ENCODE peak calls at places on chromosomes 4 and X, in ten cellular contexts. B is NB4; Y is A549; F is fibroblast of mammary gland; K is right lobe of liver; T is right atrium auricular region; H is heart left ventricle; X is CD8-positive, alpha-beta memory T cell; N is heart right ventricle; Q is fibroblast of lung. M is an unnamed sample.

GRCh38 chr4:52015366-52015765 is 4.8 kb downstream of the LRRC66 start:
- DNase-seq in K (no peak), Q (peak), B (peak), N (no peak), Y (no peak), F (no peak), X (no peak), H (no peak), T (no peak), M (no peak)

GRCh38 chrX:45295587-45295986 is 94.9 kb upstream of the DIPK2B start:
- DNase-seq in T (no peak), K (no peak), H (no peak), F (peak), X (no peak), B (peak), Q (peak), Y (no peak), N (no peak), M (no peak)

GRCh38 chr4:53189011-53189410 is 176.8 kb downstream of the SCFD2 start:
- DNase-seq in N (no peak), F (peak), B (no peak), T (no peak), X (no peak), Y (no peak), H (no peak), K (no peak), Q (peak), M (no peak)

GRCh38 chr4:8104491-8105302 is 53.9 kb downstream of the ABLIM2 start:
- DNase-seq in N (no peak), T (no peak), H (no peak), B (no peak), Q (no peak), K (no peak), F (no peak), Y (no peak), X (no peak), M (no peak)

GRCh38 chrX:123851010-123851409 is 8.8 kb upstream of the XIAP start:
- DNase-seq in K (no peak), Q (no peak), N (no peak), Y (no peak), B (peak), T (no peak), X (no peak), F (no peak), H (no peak), M (no peak)

GRCh38 chrX:95156566-95156965 is 1482.6 kb downstream of the FAM133A start:
- DNase-seq in F (no peak), B (no peak), N (no peak), X (no peak), Q (no peak), H (no peak), T (no peak), K (no peak), Y (no peak), M (no peak)

GRCh38 chr4:72365016-72365415 is 204.0 kb downstream of the ADAMTS3 start:
- DNase-seq in Q (no peak), B (no peak), T (no peak), N (no peak), H (no peak), X (no peak), F (no peak), Y (no peak), K (no peak), M (no peak)

GRCh38 chr4:71239365-71239764 is 99.5 kb upstream of the SLC4A4 start:
- DNase-seq in K (no peak), N (no peak), Y (no peak), X (no peak), Q (peak), H (no peak), T (no peak), F (peak), B (no peak), M (no peak)

GRCh38 chr4:153684182-153685073 is at the start of gene TLR2:
- DNase-seq in Q (peak), H (peak), F (peak), T (peak), K (peak), Y (peak), B (peak), N (peak), X (peak), M (no peak)

GRCh38 chrX:16528620-16529019 is 121.3 kb upstream of the S100G start:
- DNase-seq in T (no peak), N (no peak), Y (no peak), F (no peak), X (peak), H (no peak), Q (no peak), K (no peak), B (no peak), M (no peak)

GRCh38 chr4:184472540-184473264 is 1.6 kb downstream of the IRF2 start:
- DNase-seq in Q (peak), F (peak), N (peak), B (peak), T (peak), X (peak), K (peak), H (peak), Y (peak), M (peak)

GRCh38 chr4:80069837-80070788 is 2.9 kb downstream of the ANTXR2 start:
- DNase-seq in F (peak), Y (no peak), K (no peak), X (no peak), B (no peak), H (no peak), N (no peak), Q (peak), T (no peak), M (no peak)

GRCh38 chrX:22118161-22118830 is 86.2 kb downstream of the PHEX start:
- DNase-seq in B (no peak), X (no peak), Y (peak), F (no peak), N (no peak), T (no peak), H (no peak), Q (no peak), K (no peak), M (no peak)

GRCh38 chr4:67714248-67714583 is 13.3 kb upstream of the UBA6 start:
- DNase-seq in H (no peak), F (no peak), K (no peak), Q (no peak), T (no peak), N (no peak), B (no peak), Y (no peak), X (no peak), M (no peak)

GRCh38 chrX:39017062-39017461 is 215.8 kb downstream of the MID1IP1 start:
- DNase-seq in Y (no peak), X (no peak), F (no peak), H (no peak), K (peak), Q (no peak), N (no peak), T (no peak), B (no peak), M (no peak)

GRCh38 chr4:137129471-137130244 is 402.6 kb downstream of the PCDH18 start:
- DNase-seq in T (no peak), H (no peak), F (peak), N (no peak), Y (no peak), Q (peak), B (no peak), X (no peak), K (no peak), M (no peak)

GRCh38 chrX:13250831-13251612 is 68.8 kb downstream of the ATXN3L start:
- DNase-seq in N (no peak), X (no peak), B (peak), Y (no peak), Q (peak), F (peak), H (peak), K (no peak), T (peak), M (no peak)

GRCh38 chr4:42638993-42639392 is 17.9 kb downstream of the ATP8A1 start:
- DNase-seq in N (no peak), Q (no peak), Y (no peak), H (no peak), T (no peak), X (no peak), B (peak), K (no peak), F (no peak), M (peak)

GRCh38 chr4:26204249-26204825 is 116.5 kb upstream of the RBPJ start:
- DNase-seq in B (peak), F (no peak), H (peak), Y (no peak), Q (no peak), K (no peak), T (no peak), N (no peak), X (peak), M (no peak)

GRCh38 chr4:23333556-23333945 is 556.3 kb downstream of the PPARGC1A start:
- DNase-seq in H (no peak), N (no peak), K (no peak), F (peak), Q (peak), X (no peak), Y (no peak), B (no peak), T (no peak), M (no peak)

GRCh38 chrX:133323450-133323849 is 91.8 kb downstream of the GPC4 start:
- DNase-seq in N (no peak), B (no peak), H (no peak), Q (no peak), F (no peak), T (no peak), X (no peak), K (no peak), Y (no peak), M (no peak)

DNA sequence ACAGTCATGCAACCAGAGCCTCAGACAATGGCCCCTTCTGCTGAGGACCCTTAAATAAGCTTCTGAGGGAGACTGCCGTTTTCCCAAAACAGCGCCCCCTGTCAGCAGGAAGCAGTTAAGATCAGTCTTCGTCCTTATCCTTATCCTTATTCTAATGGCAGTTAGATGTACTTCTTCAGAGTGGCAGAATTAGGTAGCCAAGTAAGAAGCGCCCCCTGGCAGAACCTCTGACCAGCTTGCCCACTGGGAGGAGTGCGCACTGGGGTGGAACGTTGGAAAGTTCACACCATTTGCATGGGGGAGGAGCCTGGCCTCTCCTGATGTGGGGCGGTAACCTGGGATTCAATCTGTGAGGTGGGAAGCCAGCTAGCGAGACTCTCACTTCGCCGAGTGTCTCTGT is 133.6 kb upstream of the QRFPR start:
- DNase-seq in B (no peak), H (no peak), Y (no peak), X (no peak), T (no peak), Q (no peak), F (no peak), N (no peak), K (no peak), M (no peak)
- H3K4me3 ChIP-seq in B (no peak), H (no peak), Y (no peak), X (no peak), T (no peak), Q (no peak), F (no peak), N (no peak), K (no peak), M (no peak)

GRCh38 chrX:86002076-86002896 is 45.1 kb downstream of the CHM start:
- DNase-seq in T (no peak), F (peak), Q (peak), N (peak), X (no peak), Y (no peak), B (peak), K (no peak), H (no peak), M (no peak)
- H3K4me3 ChIP-seq in T (no peak), F (no peak), Q (no peak), N (no peak), X (no peak), Y (no peak), B (no peak), K (no peak), H (no peak), M (no peak)

DNA sequence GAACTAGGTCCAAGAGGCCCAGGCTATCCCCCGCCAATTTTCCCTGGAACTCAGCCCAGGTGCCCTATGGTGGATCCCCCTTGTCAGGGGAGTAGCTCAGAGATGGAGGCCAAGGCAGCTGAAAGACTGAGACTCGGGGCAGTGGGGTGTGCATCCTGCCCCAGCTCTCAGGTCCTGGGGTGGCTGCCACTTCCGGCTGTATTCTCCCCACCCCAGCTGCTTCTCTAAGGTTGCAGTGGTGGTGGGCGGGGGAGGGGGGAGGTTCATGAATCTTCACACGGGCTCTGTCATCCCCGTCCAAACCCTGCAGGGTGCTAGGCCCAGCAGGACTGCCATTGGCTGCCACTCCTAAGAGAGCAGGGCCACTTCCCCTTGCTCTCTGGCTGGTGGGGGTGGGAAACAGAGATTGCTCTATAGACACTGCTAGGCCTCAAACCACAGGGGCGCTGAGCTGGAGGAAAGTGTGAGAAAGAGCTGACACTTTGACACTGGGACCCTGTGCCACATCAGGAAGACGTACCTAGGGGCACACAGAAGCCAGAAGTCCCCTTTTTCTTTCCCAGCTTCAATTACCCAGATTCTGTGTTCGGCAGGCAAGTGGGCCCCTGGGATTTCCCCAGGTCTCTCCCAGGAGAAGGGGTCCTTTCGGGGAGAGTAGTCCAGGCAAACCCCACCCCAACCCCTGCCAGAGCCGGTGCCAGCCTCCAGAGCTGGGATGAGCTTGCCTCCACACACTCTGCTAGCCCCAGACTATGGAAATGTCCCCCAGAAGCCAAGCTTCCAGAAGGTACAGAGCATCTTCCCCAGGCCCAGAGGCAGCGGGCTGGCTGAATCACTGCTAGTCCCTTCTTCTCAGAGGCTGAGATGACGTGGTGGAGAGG is 1.6 kb downstream of the SASH3 start:
- DNase-seq in Y (no peak), F (no peak), K (no peak), X (peak), T (no peak), H (no peak), B (peak), Q (no peak), N (peak), M (peak)
- H3K4me3 ChIP-seq in Y (no peak), F (no peak), K (no peak), X (peak), T (peak), H (peak), B (peak), Q (no peak), N (no peak), M (peak)

DNA sequence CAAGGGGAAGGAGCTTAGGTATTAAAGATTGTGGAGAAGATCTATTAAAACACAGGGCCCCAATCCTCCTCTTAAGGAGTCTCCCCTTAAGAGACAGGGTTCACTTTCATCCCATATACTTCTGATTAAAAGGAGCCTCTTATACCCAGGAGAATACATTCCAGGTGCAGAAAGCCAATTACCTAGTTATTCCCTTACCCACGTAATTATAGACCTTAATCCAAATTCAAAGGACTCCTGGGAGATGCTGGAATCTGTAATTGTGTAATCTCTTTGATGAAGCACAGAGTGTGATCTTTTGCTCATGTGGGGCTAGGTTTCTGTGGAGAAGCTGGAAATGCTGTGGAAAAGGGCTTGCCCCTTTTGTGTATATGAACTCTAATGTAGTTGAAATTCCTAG is 1.4 kb upstream of the SEC24B start:
- DNase-seq in K (no peak), Q (no peak), X (no peak), H (no peak), Y (no peak), F (no peak), N (no peak), T (no peak), B (no peak), M (no peak)
- H3K4me3 ChIP-seq in K (no peak), Q (peak), X (no peak), H (peak), Y (no peak), F (no peak), N (no peak), T (no peak), B (no peak), M (no peak)

DNA sequence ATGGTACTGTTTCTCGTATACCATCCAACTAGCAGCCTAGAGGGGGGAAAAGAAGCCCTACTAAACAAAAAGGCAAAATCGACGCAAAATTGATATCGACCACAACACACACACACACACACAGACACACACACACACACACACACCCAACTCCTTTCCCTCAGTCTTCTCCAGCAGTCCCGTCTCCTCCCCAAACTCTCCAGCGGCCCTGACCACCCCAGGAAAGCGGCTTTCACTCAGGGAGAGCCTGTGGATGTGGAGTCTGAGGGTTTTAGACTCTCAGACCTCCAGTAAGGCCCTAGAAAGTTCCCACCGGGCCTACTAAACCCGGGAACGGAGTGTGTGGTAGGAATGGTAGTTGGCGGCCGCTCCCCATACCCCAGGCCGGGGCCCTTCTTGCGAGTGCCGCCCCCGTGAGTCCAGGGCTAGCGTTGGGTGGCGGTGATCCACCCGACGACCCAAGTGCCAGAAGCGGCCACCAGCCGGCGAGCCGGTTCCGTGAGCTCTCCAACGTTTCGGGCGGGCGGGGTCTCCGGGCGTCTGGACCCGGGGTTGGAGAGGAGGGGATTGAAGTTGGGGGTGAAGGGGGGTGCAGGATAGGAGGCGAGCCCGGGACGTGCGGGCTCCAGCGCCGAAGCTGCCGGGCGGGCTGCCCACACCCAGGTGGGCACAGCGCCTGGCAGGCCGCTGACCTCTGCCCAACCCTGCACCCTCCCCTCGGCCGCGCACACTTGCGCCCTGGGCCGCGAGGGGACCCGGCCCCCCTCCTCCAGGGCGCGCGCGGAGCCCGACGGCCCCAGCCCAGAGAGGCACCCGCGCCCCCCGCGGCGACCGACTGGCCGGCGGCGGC is 13.7 kb downstream of the ARX start:
- DNase-seq in T (no peak), X (no peak), N (no peak), H (no peak), B (no peak), F (no peak), K (no peak), Y (no peak), Q (no peak), M (no peak)
- H3K4me3 ChIP-seq in T (no peak), X (no peak), N (no peak), H (no peak), B (no peak), F (no peak), K (no peak), Y (no peak), Q (no peak), M (no peak)

DNA sequence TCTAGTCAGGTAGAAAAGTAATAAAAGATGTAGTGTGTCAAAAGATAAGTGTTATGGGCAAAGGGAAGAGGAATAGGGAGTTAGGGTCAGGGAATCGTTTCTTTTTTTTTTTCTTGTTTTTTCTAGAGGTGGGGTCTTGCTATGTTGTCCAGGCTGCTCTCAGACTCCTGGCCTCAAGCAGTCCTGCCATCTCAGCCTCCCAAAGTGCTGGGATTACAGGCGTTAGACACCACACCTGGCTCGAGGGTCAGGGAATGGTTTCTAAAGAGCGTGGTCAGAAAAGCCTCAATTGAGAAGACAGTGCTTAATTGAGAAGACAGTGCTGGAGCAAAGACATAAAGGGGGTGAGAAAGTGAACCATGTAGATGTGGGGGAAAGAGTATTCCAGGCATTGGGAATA is 19.1 kb downstream of the SMARCAD1 start:
- DNase-seq in T (no peak), Q (no peak), F (no peak), K (no peak), N (no peak), Y (no peak), H (no peak), B (no peak), X (no peak), M (no peak)
- H3K4me3 ChIP-seq in T (no peak), Q (no peak), F (no peak), K (no peak), N (no peak), Y (no peak), H (no peak), B (no peak), X (no peak), M (no peak)